ENCODE peak calls at places on chromosomes 12 and 14, in six cellular contexts. H is breast epithelium; E is sigmoid colon; L is cardiac fibroblast; T is hepatocyte; C is CD8-positive, alpha-beta T cell. Z is an unnamed sample.

GRCh38 chr14:91399868-91400640 is 17.6 kb downstream of the CCDC88C start:
- DNase-seq in H (no peak), E (no peak), L (no peak), T (no peak), C (no peak), Z (no peak)

GRCh38 chr12:130456375-130457199 is 118.9 kb downstream of the PIWIL1 start:
- DNase-seq in H (no peak), E (no peak), L (no peak), T (peak; percentile 24), C (no peak), Z (no peak)

GRCh38 chr14:50353126-50353525 is 41.0 kb downstream of the DMAC2L start:
- DNase-seq in H (no peak), E (no peak), L (no peak), T (no peak), C (no peak), Z (no peak)

GRCh38 chr12:31318870-31319269 is 7.1 kb downstream of the SINHCAF start:
- DNase-seq in H (no peak), E (no peak), L (no peak), T (no peak), C (no peak), Z (no peak)

GRCh38 chr12:75289678-75290200 is 40.4 kb downstream of the CAPS2 start:
- DNase-seq in H (no peak), E (no peak), L (peak; percentile 57), T (no peak), C (no peak), Z (no peak)

GRCh38 chr14:81625343-81625742 is 91.7 kb upstream of the SEL1L start:
- DNase-seq in H (no peak), E (no peak), L (peak; percentile 20), T (peak; percentile 46), C (no peak), Z (no peak)

GRCh38 chr12:23666866-23667265 is 282.6 kb downstream of the SOX5 start:
- DNase-seq in H (no peak), E (no peak), L (no peak), T (no peak), C (no peak), Z (no peak)

GRCh38 chr12:106139422-106140141 is 828 bp upstream of the NUAK1 start:
- DNase-seq in H (peak; percentile 64), E (peak; percentile 90), L (peak; percentile 73), T (peak; percentile 90), C (no peak), Z (peak; percentile 49)

GRCh38 chr12:646303-647038 is 16.8 kb downstream of the NINJ2 start:
- DNase-seq in H (no peak), E (peak; percentile 74), L (peak; percentile 79), T (peak; percentile 57), C (no peak), Z (no peak)

GRCh38 chr12:53476769-53477209 is 22.5 kb downstream of the MAP3K12 start:
- DNase-seq in H (no peak), E (no peak), L (peak; percentile 52), T (no peak), C (no peak), Z (no peak)
- TF ChIP-seq CTCF in H (no peak), E (no peak), L (peak; percentile 28), T (peak; percentile 34), C (no peak), Z (no peak)

GRCh38 chr12:123126294-123127144 is 24.4 kb downstream of the PITPNM2 start:
- DNase-seq in H (no peak), E (peak; percentile 82), L (peak; percentile 99), T (peak; percentile 84), C (no peak), Z (no peak)
- TF ChIP-seq CTCF in H (no peak), E (no peak), L (peak; percentile 41), T (peak; percentile 8), C (no peak), Z (no peak)

GRCh38 chr14:36048667-36049066 is 127.9 kb downstream of the PTCSC3 start:
- DNase-seq in H (no peak), E (no peak), L (no peak), T (no peak), C (no peak), Z (no peak)
- TF ChIP-seq CTCF in H (no peak), E (no peak), L (no peak), T (no peak), C (no peak), Z (no peak)

GRCh38 chr12:48197549-48197966 is 5.5 kb downstream of the OR10AD1 start:
- DNase-seq in H (no peak), E (no peak), L (peak; percentile 55), T (peak; percentile 45), C (no peak), Z (no peak)

GRCh38 chr12:48192861-48193260 is 9.4 kb downstream of the CCDC184 start:
- DNase-seq in H (no peak), E (no peak), L (no peak), T (no peak), C (no peak), Z (no peak)

GRCh38 chr12:48191096-48191495 is 7.7 kb downstream of the CCDC184 start:
- DNase-seq in H (no peak), E (no peak), L (no peak), T (no peak), C (no peak), Z (no peak)

GRCh38 chr12:48194780-48195179 is 8.3 kb downstream of the OR10AD1 start:
- DNase-seq in H (no peak), E (no peak), L (no peak), T (no peak), C (no peak), Z (no peak)

GRCh38 chr12:48193623-48194022 is 9.5 kb downstream of the OR10AD1 start:
- DNase-seq in H (no peak), E (no peak), L (no peak), T (no peak), C (no peak), Z (no peak)
- TF ChIP-seq CTCF in H (no peak), E (no peak), L (no peak), T (no peak), C (no peak), Z (no peak)

GRCh38 chr12:12975322-12976077 is 23.5 kb upstream of the GPRC5D start:
- DNase-seq in H (no peak), E (no peak), L (peak; percentile 72), T (no peak), C (no peak), Z (no peak)
- TF ChIP-seq CTCF in H (no peak), E (no peak), L (peak; percentile 78), T (peak; percentile 23), C (no peak), Z (no peak)

GRCh38 chr14:106518054-106518943 is 991.9 kb downstream of the TMEM121 start:
- DNase-seq in H (no peak), E (no peak), L (no peak), T (no peak), C (peak; percentile 93), Z (no peak)
- TF ChIP-seq CTCF in H (no peak), E (no peak), L (no peak), T (no peak), C (peak; percentile 90), Z (no peak)

DNA sequence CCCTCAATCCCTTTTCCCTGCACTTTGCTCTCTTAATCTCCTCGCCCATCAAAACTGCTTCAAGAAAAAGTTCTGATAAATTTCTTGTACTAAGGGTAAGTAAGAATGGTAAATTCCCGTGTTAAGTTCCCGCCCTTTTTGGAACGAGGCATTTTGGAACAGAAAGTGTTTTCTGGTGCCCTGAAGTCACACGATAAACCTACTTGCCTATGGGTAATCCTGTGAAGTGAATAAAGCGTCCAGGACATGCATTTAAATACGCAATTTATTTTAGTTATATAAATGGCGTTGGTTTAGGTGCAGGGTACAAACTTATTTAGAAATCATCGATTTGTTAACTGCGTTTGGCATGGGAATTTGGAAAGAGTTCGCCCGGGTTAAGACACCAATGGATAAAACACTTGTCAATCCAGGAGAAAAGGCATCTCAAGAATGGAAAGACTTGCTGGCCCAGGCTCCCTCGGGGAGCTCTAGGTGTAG is 704 bp upstream of the RAP1B start:
- DNase-seq in H (no peak), E (no peak), L (peak; percentile 53), T (peak; percentile 23), C (no peak), Z (no peak)
- TF ChIP-seq CTCF in H (no peak), E (no peak), L (no peak), T (no peak), C (no peak), Z (no peak)

DNA sequence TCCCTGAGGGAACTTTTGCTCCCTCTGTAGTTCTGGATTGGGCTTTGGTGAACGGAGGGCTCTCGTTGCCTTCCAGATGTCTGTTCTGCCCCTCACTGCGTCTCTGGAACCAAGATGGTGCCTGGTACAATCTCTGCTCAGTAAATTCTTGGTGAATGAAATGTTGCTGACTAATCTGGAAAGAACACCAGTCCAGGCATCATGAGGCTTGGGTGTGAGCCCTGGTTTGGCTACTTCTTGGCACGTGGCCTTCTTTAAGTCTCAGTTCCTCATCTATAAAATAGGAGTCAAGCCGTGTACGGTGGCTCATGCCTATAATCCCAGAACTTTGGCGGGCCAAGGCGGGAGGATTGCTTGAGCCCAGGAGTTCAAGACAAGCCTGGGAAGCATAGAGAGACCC is 4.3 kb downstream of the HHIPL1 start:
- DNase-seq in H (no peak), E (no peak), L (peak; percentile 61), T (no peak), C (no peak), Z (no peak)
- TF ChIP-seq CTCF in H (no peak), E (no peak), L (no peak), T (no peak), C (no peak), Z (no peak)

DNA sequence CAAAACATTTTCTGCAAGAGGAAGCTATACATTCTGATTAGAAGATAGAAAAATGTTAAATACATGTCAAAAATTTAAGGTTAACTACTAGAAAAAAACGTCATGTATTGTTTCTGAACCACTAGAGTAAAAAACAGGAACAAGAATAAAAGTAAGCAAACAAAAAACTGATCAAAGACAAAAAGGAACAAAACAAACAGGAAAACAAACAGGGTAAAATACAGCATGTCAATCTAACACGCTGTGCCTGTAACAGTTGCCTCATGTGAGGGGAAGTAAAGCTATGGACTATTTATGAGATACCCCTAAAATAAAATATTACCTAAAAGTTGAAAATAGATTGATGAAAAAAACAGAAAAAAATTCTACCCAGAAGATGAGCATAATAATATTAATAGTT is 43.9 kb downstream of the EGLN3 start:
- DNase-seq in H (no peak), E (no peak), L (no peak), T (no peak), C (no peak), Z (no peak)
- TF ChIP-seq CTCF in H (no peak), E (no peak), L (no peak), T (no peak), C (no peak), Z (no peak)

Z was measured in mesothelial cell of epicardium.